ENCODE peak calls at places on chromosome 18, in ten cellular contexts. R, H, V, K, Y, P, L, O, N and M are unnamed samples.

GRCh38 chr18:7020995-7021777 is 96.4 kb downstream of the LAMA1 start:
- DNase-seq in H (no peak), P (no peak), L (no peak), Y (no peak), V (no peak), R (no peak), K (no peak), N (no peak), O (no peak), M (no peak)

GRCh38 chr18:11518788-11519685 is 90.4 kb upstream of the SLC35G4 start:
- DNase-seq in Y (peak), N (no peak), R (no peak), V (no peak), L (peak), H (peak), O (no peak), P (peak), K (peak), M (no peak)

GRCh38 chr18:11309172-11309571 is 159.8 kb upstream of the PIEZO2 start:
- DNase-seq in N (no peak), L (peak), K (peak), Y (peak), H (no peak), R (no peak), V (no peak), P (peak), O (no peak), M (no peak)

GRCh38 chr18:69585696-69586095 is 185.0 kb downstream of the DOK6 start:
- DNase-seq in K (no peak), R (no peak), P (no peak), Y (no peak), N (no peak), L (no peak), H (no peak), O (no peak), V (no peak), M (no peak)

GRCh38 chr18:36402765-36403396 is 105.4 kb downstream of the FHOD3 start:
- DNase-seq in H (no peak), K (no peak), P (peak), V (no peak), L (peak), R (peak), N (no peak), O (no peak), Y (no peak), M (peak)

GRCh38 chr18:3624546-3624817 is 174.5 kb downstream of the TGIF1 start:
- DNase-seq in P (no peak), L (no peak), H (no peak), N (no peak), O (no peak), Y (no peak), K (no peak), R (no peak), V (no peak), M (no peak)

GRCh38 chr18:26524952-26525351 is 23.4 kb downstream of the KCTD1 start:
- DNase-seq in Y (no peak), P (no peak), V (no peak), O (no peak), H (no peak), K (no peak), L (no peak), N (no peak), R (no peak), M (no peak)

GRCh38 chr18:55953326-55953725 is 365.3 kb upstream of the TCF4 start:
- DNase-seq in R (no peak), V (no peak), L (no peak), H (no peak), P (no peak), Y (no peak), O (no peak), K (no peak), N (no peak), M (no peak)

GRCh38 chr18:7824970-7825369 is 257.9 kb downstream of the PTPRM start:
- DNase-seq in V (no peak), R (no peak), K (no peak), Y (no peak), O (no peak), P (peak), L (no peak), N (peak), H (no peak), M (no peak)

GRCh38 chr18:12092398-12093229 is 1.0 kb upstream of the ANKRD62 start:
- DNase-seq in R (no peak), V (no peak), L (no peak), H (no peak), Y (peak), P (no peak), K (no peak), N (no peak), O (peak), M (no peak)

GRCh38 chr18:3500016-3500415 is 50.0 kb downstream of the TGIF1 start:
- DNase-seq in H (no peak), Y (no peak), R (no peak), K (no peak), V (no peak), N (no peak), O (no peak), P (no peak), L (peak), M (no peak)

GRCh38 chr18:33372442-33372841 is 68.1 kb downstream of the CCDC178 start:
- DNase-seq in R (no peak), H (no peak), V (no peak), O (no peak), N (no peak), L (no peak), P (no peak), Y (no peak), K (no peak), M (peak)

GRCh38 chr18:39805218-39805617 is 2149.8 kb upstream of the PIK3C3 start:
- DNase-seq in K (no peak), H (no peak), O (no peak), V (no peak), N (no peak), L (no peak), R (no peak), Y (no peak), P (no peak), M (no peak)

GRCh38 chr18:42298744-42299685 is 344.0 kb downstream of the PIK3C3 start:
- DNase-seq in P (peak), Y (peak), H (peak), N (peak), K (peak), L (peak), V (peak), O (no peak), R (peak), M (peak)

GRCh38 chr18:59718108-59719057 is 21.2 kb upstream of the CCBE1 start:
- DNase-seq in V (no peak), Y (peak), N (no peak), P (peak), R (no peak), K (no peak), L (peak), H (peak), O (peak), M (peak)

GRCh38 chr18:66555585-66555984 is 48.3 kb downstream of the CDH19 start:
- DNase-seq in O (no peak), R (no peak), V (no peak), N (no peak), L (no peak), P (no peak), K (no peak), H (no peak), Y (no peak), M (no peak)

GRCh38 chr18:77101410-77102245 is 31.0 kb downstream of the MBP start:
- DNase-seq in V (peak), N (peak), Y (peak), L (peak), K (peak), R (peak), P (peak), O (peak), H (peak), M (peak)

GRCh38 chr18:12608292-12608691 is 49.6 kb downstream of the SPIRE1 start:
- DNase-seq in Y (peak), O (peak), V (no peak), P (peak), H (peak), K (no peak), L (peak), R (no peak), N (no peak), M (no peak)

GRCh38 chr18:43587538-43588153 is 310.4 kb upstream of the SYT4 start:
- DNase-seq in H (peak), K (peak), N (no peak), V (no peak), L (peak), P (peak), Y (peak), O (no peak), R (no peak), M (peak)

GRCh38 chr18:79875531-79875919 is 75.9 kb downstream of the SLC66A2 start:
- DNase-seq in V (no peak), N (no peak), P (no peak), K (no peak), Y (no peak), H (no peak), L (no peak), R (no peak), O (no peak), M (no peak)

GRCh38 chr18:63365909-63366269 is 1.1 kb downstream of the KDSR start:
- DNase-seq in L (peak), Y (peak), K (peak), V (no peak), R (no peak), O (no peak), P (peak), H (no peak), N (peak), M (no peak)

GRCh38 chr18:3409811-3410210 is 40.2 kb upstream of the TGIF1 start:
- DNase-seq in H (no peak), K (no peak), O (no peak), R (no peak), Y (no peak), V (no peak), L (no peak), N (no peak), P (no peak), M (no peak)

GRCh38 chr18:24987271-24987932 is 364.6 kb downstream of the ZNF521 start:
- DNase-seq in P (peak), O (no peak), L (peak), N (no peak), K (no peak), Y (no peak), H (peak), R (no peak), V (no peak), M (no peak)

GRCh38 chr18:34709631-34710429 is at the start of gene DTNA:
- DNase-seq in N (no peak), P (peak), O (no peak), H (peak), V (no peak), R (no peak), L (peak), K (no peak), Y (peak), M (peak)

GRCh38 chr18:33040213-33040612 is 267.4 kb upstream of the KLHL14 start:
- DNase-seq in R (no peak), L (no peak), V (no peak), H (no peak), Y (no peak), O (no peak), P (no peak), N (no peak), K (no peak), M (no peak)

GRCh38 chr18:9097349-9097748 is 5.2 kb upstream of the NDUFV2 start:
- DNase-seq in H (peak), R (no peak), V (no peak), P (no peak), O (no peak), Y (no peak), K (no peak), N (no peak), L (no peak), M (no peak)
- H3K4me3 ChIP-seq in H (no peak), R (no peak), V (no peak), P (no peak), O (no peak), Y (no peak), K (no peak), N (no peak), L (no peak), M (no peak)

GRCh38 chr18:57135705-57136104 is 11.2 kb upstream of the BOD1L2 start:
- DNase-seq in P (no peak), V (no peak), L (no peak), R (no peak), N (no peak), Y (peak), K (no peak), H (no peak), O (no peak), M (no peak)
- TF ChIP-seq CTCF in P (no peak), V (no peak), L (peak), R (no peak), N (no peak), Y (peak), K (no peak), H (no peak), O (no peak), M (no peak)

GRCh38 chr18:46332956-46333355 is 228.8 kb downstream of the HAUS1 start:
- DNase-seq in R (peak), K (no peak), H (no peak), Y (no peak), N (no peak), P (no peak), L (no peak), V (no peak), O (no peak), M (no peak)

GRCh38 chr18:46333371-46334199 is 229.4 kb downstream of the HAUS1 start:
- DNase-seq in V (no peak), R (peak), K (no peak), L (no peak), H (peak), Y (peak), N (no peak), O (no peak), P (peak), M (no peak)

GRCh38 chr18:46335551-46336059 is 231.4 kb downstream of the HAUS1 start:
- DNase-seq in O (no peak), L (no peak), V (no peak), Y (no peak), R (peak), H (no peak), K (no peak), N (no peak), P (no peak), M (no peak)

GRCh38 chr18:46332286-46332801 is 228.2 kb downstream of the HAUS1 start:
- DNase-seq in N (no peak), R (peak), P (no peak), L (no peak), O (no peak), V (no peak), K (no peak), Y (no peak), H (no peak), M (no peak)

DNA sequence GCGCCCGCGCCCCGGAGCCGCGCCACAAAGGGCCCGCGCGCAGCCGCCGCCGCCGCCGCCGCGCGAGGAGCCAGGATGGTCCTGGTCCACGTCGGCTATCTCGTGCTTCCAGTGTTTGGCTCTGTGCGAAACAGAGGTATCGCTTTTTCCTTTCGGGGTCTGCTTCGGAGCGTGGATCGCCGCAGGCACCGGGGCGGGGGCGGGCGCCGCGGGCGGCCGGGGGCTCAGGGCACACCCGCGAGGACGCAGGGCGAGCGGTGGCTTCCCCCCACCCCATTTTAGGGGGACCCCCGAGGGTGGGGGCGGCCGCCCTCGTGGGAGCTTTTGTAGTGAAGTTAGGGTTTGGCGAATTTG is 230.0 kb downstream of the HAUS1 start:
- DNase-seq in N (no peak), V (no peak), K (no peak), P (no peak), R (peak), H (no peak), L (no peak), O (no peak), Y (no peak), M (no peak)
- H3K4me3 ChIP-seq in N (peak), V (peak), K (no peak), P (no peak), R (peak), H (peak), L (peak), O (peak), Y (peak), M (peak)

DNA sequence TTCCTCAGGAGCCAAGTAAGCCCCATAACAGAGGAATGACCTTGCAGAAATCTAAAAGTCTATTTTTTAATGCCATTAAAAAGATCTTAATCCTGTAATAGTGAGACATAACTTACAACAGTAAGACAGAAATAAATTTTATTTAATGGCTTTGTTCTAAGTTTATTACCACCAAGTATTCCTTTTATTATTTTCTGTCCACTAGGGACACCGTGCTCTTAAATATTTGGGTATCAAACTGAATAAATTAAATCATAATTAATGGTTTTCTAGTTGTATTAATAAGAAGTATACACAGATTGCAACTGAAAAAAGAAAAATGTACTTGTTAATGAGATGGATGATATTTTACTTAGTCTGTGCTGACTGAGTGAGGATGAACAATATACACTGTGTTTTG is 3.1 kb upstream of the B4GALT6 start:
- DNase-seq in Y (no peak), H (no peak), O (no peak), N (no peak), V (no peak), P (no peak), L (no peak), R (no peak), K (no peak), M (no peak)
- TF ChIP-seq CTCF in Y (peak), H (peak), O (peak), N (no peak), V (no peak), P (no peak), L (peak), R (no peak), K (peak), M (no peak)

GRCh38 chr18:23136326-23137092 is 1.2 kb downstream of the CABLES1 start:
- DNase-seq in H (peak), V (peak), L (no peak), K (no peak), R (peak), N (no peak), O (no peak), P (no peak), Y (peak), M (no peak)
- H3K4me3 ChIP-seq in H (peak), V (peak), L (peak), K (peak), R (peak), N (peak), O (peak), P (peak), Y (peak), M (peak)